ENCODE peak calls at places on chromosomes 7 and 10, in eight cellular contexts. One of them, this sample, is unnamed.

GRCh38 chr7:75937958-75938786 is 23.2 kb downstream of the POR start:
- DNase-seq in AG08395: peak
- DNase-seq in T-helper 1 cell: no peak
- DNase-seq in astrocyte of the cerebellum: peak
- DNase-seq in HTR-8/SVneo: no peak
- DNase-seq in HT1080: peak
- DNase-seq in EL: peak
- DNase-seq in LNCaP clone FGC: no peak
- DNase-seq in this sample: peak

GRCh38 chr7:138214926-138215325 is 138.7 kb downstream of the AKR1D1 start:
- DNase-seq in AG08395: no peak
- DNase-seq in T-helper 1 cell: no peak
- DNase-seq in astrocyte of the cerebellum: no peak
- DNase-seq in HTR-8/SVneo: no peak
- DNase-seq in HT1080: no peak
- DNase-seq in EL: no peak
- DNase-seq in LNCaP clone FGC: no peak
- DNase-seq in this sample: no peak

GRCh38 chr10:15216700-15217099 is 48.2 kb upstream of the NMT2 start:
- DNase-seq in AG08395: no peak
- DNase-seq in T-helper 1 cell: no peak
- DNase-seq in astrocyte of the cerebellum: no peak
- DNase-seq in HTR-8/SVneo: no peak
- DNase-seq in HT1080: no peak
- DNase-seq in EL: no peak
- DNase-seq in LNCaP clone FGC: no peak
- DNase-seq in this sample: no peak

GRCh38 chr10:93542358-93542791 is 24.1 kb upstream of the FFAR4 start:
- DNase-seq in AG08395: peak
- DNase-seq in T-helper 1 cell: no peak
- DNase-seq in astrocyte of the cerebellum: no peak
- DNase-seq in HTR-8/SVneo: no peak
- DNase-seq in HT1080: peak
- DNase-seq in EL: peak
- DNase-seq in LNCaP clone FGC: no peak
- DNase-seq in this sample: peak

GRCh38 chr7:1902231-1902855 is 232.3 kb downstream of the ELFN1 start:
- DNase-seq in AG08395: no peak
- DNase-seq in T-helper 1 cell: no peak
- DNase-seq in astrocyte of the cerebellum: no peak
- DNase-seq in HTR-8/SVneo: no peak
- DNase-seq in HT1080: no peak
- DNase-seq in EL: no peak
- DNase-seq in LNCaP clone FGC: no peak
- DNase-seq in this sample: no peak

GRCh38 chr7:85106719-85107118 is 80.1 kb downstream of the SEMA3D start:
- DNase-seq in AG08395: no peak
- DNase-seq in T-helper 1 cell: no peak
- DNase-seq in astrocyte of the cerebellum: no peak
- DNase-seq in HTR-8/SVneo: no peak
- DNase-seq in HT1080: no peak
- DNase-seq in EL: no peak
- DNase-seq in LNCaP clone FGC: no peak
- DNase-seq in this sample: no peak

GRCh38 chr7:71824356-71824755 is 587.8 kb downstream of the CALN1 start:
- DNase-seq in AG08395: peak
- DNase-seq in T-helper 1 cell: no peak
- DNase-seq in astrocyte of the cerebellum: peak
- DNase-seq in HTR-8/SVneo: peak
- DNase-seq in HT1080: peak
- DNase-seq in EL: no peak
- DNase-seq in LNCaP clone FGC: no peak
- DNase-seq in this sample: peak

GRCh38 chr10:91196268-91197043 is 24.0 kb upstream of the PCGF5 start:
- DNase-seq in AG08395: no peak
- DNase-seq in T-helper 1 cell: no peak
- DNase-seq in astrocyte of the cerebellum: no peak
- DNase-seq in HTR-8/SVneo: no peak
- DNase-seq in HT1080: no peak
- DNase-seq in EL: no peak
- DNase-seq in LNCaP clone FGC: no peak
- DNase-seq in this sample: no peak

GRCh38 chr10:72084094-72084459 is 4.3 kb downstream of the SPOCK2 start:
- DNase-seq in AG08395: no peak
- DNase-seq in T-helper 1 cell: no peak
- DNase-seq in astrocyte of the cerebellum: no peak
- DNase-seq in HTR-8/SVneo: no peak
- DNase-seq in HT1080: no peak
- DNase-seq in EL: no peak
- DNase-seq in LNCaP clone FGC: no peak
- DNase-seq in this sample: no peak

GRCh38 chr7:936131-937054 is 18.1 kb downstream of the ADAP1 start:
- DNase-seq in AG08395: peak
- DNase-seq in T-helper 1 cell: no peak
- DNase-seq in astrocyte of the cerebellum: no peak
- DNase-seq in HTR-8/SVneo: peak
- DNase-seq in HT1080: peak
- DNase-seq in EL: peak
- DNase-seq in LNCaP clone FGC: no peak
- DNase-seq in this sample: peak

GRCh38 chr10:60031664-60032063 is 125.3 kb upstream of the CCDC6 start:
- DNase-seq in AG08395: no peak
- DNase-seq in T-helper 1 cell: no peak
- DNase-seq in astrocyte of the cerebellum: no peak
- DNase-seq in HTR-8/SVneo: no peak
- DNase-seq in HT1080: peak
- DNase-seq in EL: no peak
- DNase-seq in LNCaP clone FGC: no peak
- DNase-seq in this sample: no peak

This sample was measured in astrocyte of the spinal cord.